ENCODE peak calls at places on chromosomes 4 and X, in ten cellular contexts. G is Right ventricle myocardium inferior; M is effector CD4-positive, alpha-beta T cell; J is NCI-H2029 treated with DMSO at 0.1 percent for 48 hours; I is Right ventricle myocardium superior; Y is HuH-7; T is M059J; L is C1 segment of cervical spinal cord; H is activated T-helper 1 cell treated with Interleukin-2 at 50 U/mL for 16 hours; N is progenitor cell of endocrine pancreas. S is an unnamed sample.

GRCh38 chr4:109007976-109008375 is 245.1 kb upstream of the ETNPPL start:
- DNase-seq in T (no peak), L (no peak), J (no peak), N (no peak), M (no peak), Y (no peak), H (no peak), G (peak; percentile 53), I (no peak), S (no peak)

GRCh38 chrX:40109288-40110008 is 11.7 kb upstream of the BCOR start:
- DNase-seq in L (no peak), J (no peak), I (peak; percentile 74), T (peak; percentile 72), M (no peak), G (peak; percentile 72), N (peak; percentile 40), Y (no peak), H (no peak), S (peak; percentile 71)

GRCh38 chr4:138445098-138445497 is 202.9 kb upstream of the SLC7A11 start:
- DNase-seq in L (no peak), M (no peak), Y (no peak), G (no peak), N (no peak), H (no peak), I (no peak), J (no peak), T (no peak), S (no peak)

GRCh38 chr4:38328963-38329729 is 334.9 kb upstream of the KLF3 start:
- DNase-seq in N (no peak), M (no peak), L (no peak), H (no peak), Y (no peak), G (no peak), I (no peak), T (no peak), J (no peak), S (no peak)

GRCh38 chr4:169117591-169118081 is 107.6 kb upstream of the CBR4 start:
- DNase-seq in Y (no peak), I (no peak), J (no peak), T (peak; percentile 41), L (no peak), M (no peak), H (no peak), N (no peak), G (no peak), S (no peak)

GRCh38 chrX:110964761-110965160 is 131.2 kb upstream of the PAK3 start:
- DNase-seq in I (no peak), Y (no peak), N (no peak), M (no peak), L (no peak), H (no peak), T (no peak), J (no peak), G (no peak), S (no peak)

GRCh38 chrX:46485897-46486296 is 59.3 kb downstream of the ZNF674 start:
- DNase-seq in Y (no peak), T (no peak), N (no peak), I (no peak), H (no peak), M (no peak), G (peak; percentile 51), L (no peak), J (no peak), S (no peak)

GRCh38 chrX:139106111-139106510 is 394.6 kb upstream of the FGF13 start:
- DNase-seq in G (no peak), H (no peak), N (no peak), I (no peak), Y (no peak), J (no peak), L (no peak), T (peak; percentile 92), M (no peak), S (no peak)

GRCh38 chr4:109046549-109047171 is 255.8 kb downstream of the COL25A1 start:
- DNase-seq in I (no peak), M (no peak), L (no peak), Y (no peak), T (peak; percentile 52), N (no peak), H (no peak), G (no peak), J (no peak), S (no peak)

GRCh38 chr4:40621592-40622512 is 7.8 kb downstream of the RBM47 start:
- DNase-seq in I (peak; percentile 75), N (no peak), J (no peak), H (no peak), M (no peak), G (peak; percentile 90), Y (peak; percentile 59), L (no peak), T (peak; percentile 98), S (peak; percentile 32)

S was measured in MM.1S.